ENCODE peak calls at places on chromosomes 5 and 9, in ten cellular contexts. J, T, P, M, U, B, A, R, I and N are unnamed samples.

GRCh38 chr9:3012245-3012644 is 168.3 kb upstream of the PUM3 start:
- DNase-seq in U (no peak), A (no peak), T (no peak), P (no peak), J (no peak), B (no peak), I (no peak), M (no peak), R (no peak), N (no peak)

GRCh38 chr9:122518226-122518625 is 715 bp upstream of the OR1J4 start:
- DNase-seq in R (no peak), U (no peak), T (no peak), J (no peak), P (no peak), B (no peak), I (no peak), A (no peak), M (no peak), N (no peak)

GRCh38 chr5:178231736-178232123 is 872 bp downstream of the PHYKPL start:
- DNase-seq in M (no peak), B (no peak), A (no peak), P (no peak), T (no peak), R (no peak), J (no peak), I (no peak), U (no peak), N (no peak)

GRCh38 chr5:24644757-24645156 is at the start of gene CDH10:
- DNase-seq in M (no peak), R (no peak), J (no peak), T (no peak), U (no peak), B (no peak), I (no peak), P (no peak), A (no peak), N (no peak)

GRCh38 chr5:141867651-141868050 is 10.6 kb downstream of the PCDH1 start:
- DNase-seq in I (no peak), J (no peak), A (no peak), R (no peak), P (no peak), B (no peak), U (no peak), M (no peak), T (peak), N (no peak)

GRCh38 chr5:122310886-122311285 is 1.2 kb upstream of the SNCAIP start:
- DNase-seq in B (no peak), T (no peak), J (no peak), A (peak), R (no peak), M (no peak), P (no peak), I (no peak), U (no peak), N (no peak)

GRCh38 chr9:102101723-102102122 is 363.3 kb upstream of the GRIN3A start:
- DNase-seq in M (no peak), B (no peak), T (no peak), P (no peak), U (no peak), R (no peak), A (no peak), I (no peak), J (no peak), N (no peak)

GRCh38 chr5:175734501-175734900 is 76.6 kb downstream of the HRH2 start:
- DNase-seq in J (no peak), R (no peak), I (no peak), U (no peak), B (no peak), T (no peak), P (no peak), M (no peak), A (no peak), N (no peak)

GRCh38 chr9:130378875-130379648 is 65.7 kb upstream of the ASS1 start:
- DNase-seq in B (no peak), U (no peak), T (no peak), P (no peak), R (no peak), M (no peak), J (no peak), A (no peak), I (no peak), N (no peak)

GRCh38 chr5:142317673-142318261 is 7.1 kb downstream of the SPRY4 start:
- DNase-seq in A (no peak), R (no peak), U (no peak), P (no peak), B (no peak), J (no peak), T (no peak), M (no peak), I (no peak), N (no peak)

GRCh38 chr5:16870878-16871277 is 65.2 kb downstream of the MYO10 start:
- DNase-seq in J (no peak), P (no peak), A (no peak), U (no peak), M (no peak), I (no peak), R (no peak), B (no peak), T (no peak), N (no peak)

GRCh38 chr9:127123239-127123935 is 952 bp upstream of the ANGPTL2 start:
- DNase-seq in A (no peak), R (peak), U (no peak), P (no peak), I (peak), J (peak), T (no peak), B (no peak), M (no peak), N (no peak)

GRCh38 chr5:173770637-173771036 is 117.5 kb upstream of the CPEB4 start:
- DNase-seq in J (no peak), B (no peak), R (no peak), P (no peak), T (no peak), A (no peak), I (no peak), U (no peak), M (no peak), N (no peak)

GRCh38 chr5:68343421-68343826 is 127.9 kb downstream of the PIK3R1 start:
- DNase-seq in B (no peak), A (peak), U (peak), P (no peak), I (peak), T (no peak), R (peak), M (no peak), J (peak), N (no peak)

GRCh38 chr9:113755433-113755832 is 120.7 kb upstream of the ZNF618 start:
- DNase-seq in I (no peak), T (no peak), R (no peak), M (no peak), U (no peak), J (no peak), A (peak), P (no peak), B (no peak), N (no peak)

GRCh38 chr5:57822651-57823050 is 340.0 kb upstream of the ACTBL2 start:
- DNase-seq in J (no peak), P (no peak), M (no peak), U (no peak), B (no peak), T (no peak), A (no peak), R (no peak), I (no peak), N (no peak)

GRCh38 chr5:43121565-43122484 is 1.1 kb downstream of the ZNF131 start:
- DNase-seq in M (no peak), T (no peak), A (peak), U (no peak), J (peak), I (no peak), R (peak), P (no peak), B (peak), N (no peak)

DNA sequence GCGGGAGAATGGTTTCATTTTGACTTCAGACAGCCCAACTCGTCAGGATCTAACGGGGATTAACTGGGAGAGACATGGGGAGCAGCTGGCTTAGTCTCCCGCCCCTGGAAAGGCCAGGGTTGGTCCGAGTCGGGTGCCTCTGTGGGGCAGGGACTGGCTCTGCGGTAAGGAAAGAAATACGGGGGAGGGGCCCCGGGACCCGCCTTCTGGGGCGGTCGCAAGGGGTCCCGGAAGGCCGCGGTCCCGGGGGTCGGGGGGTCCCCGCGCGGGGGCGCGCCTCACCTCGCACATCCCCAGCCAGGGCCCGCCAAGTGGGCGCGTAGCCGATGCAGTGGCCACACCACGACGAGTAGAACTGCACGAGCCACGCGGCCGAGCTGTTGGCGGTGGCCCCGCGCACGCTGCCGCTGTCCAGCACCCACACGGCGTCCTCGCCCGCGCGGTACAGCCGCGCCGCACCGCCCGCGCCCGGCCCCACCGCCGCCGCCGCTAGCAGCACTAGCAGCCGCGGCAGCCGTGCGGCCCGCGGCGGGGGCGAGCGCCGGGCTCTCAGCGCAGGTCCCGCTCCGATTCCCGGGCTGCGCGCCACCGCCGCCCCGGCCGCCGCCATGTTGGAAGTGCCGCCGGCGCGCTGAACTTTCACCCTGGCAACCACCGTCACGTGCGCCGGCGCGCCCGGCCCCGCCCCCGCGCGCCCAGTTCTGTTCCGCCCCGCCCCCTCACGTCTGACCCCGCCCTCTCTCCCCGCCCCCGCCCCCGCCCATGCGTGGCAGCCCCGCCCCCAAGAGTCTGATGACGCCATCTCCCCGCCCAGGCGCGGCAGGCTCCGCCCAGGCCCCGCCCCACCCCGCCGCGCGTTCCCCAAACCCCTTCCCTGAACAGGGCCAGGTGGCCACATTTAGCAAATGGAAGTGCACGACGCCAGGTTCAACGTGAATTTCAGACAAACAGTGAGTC is at the start of gene QSOX2:
- DNase-seq in U (peak), A (peak), T (peak), B (peak), I (peak), J (peak), M (peak), P (peak), R (peak), N (peak)
- TF ChIP-seq POLR2A in U (peak), A (no peak), T (no peak), B (no peak), I (no peak), J (no peak), M (peak), P (no peak), R (no peak), N (no peak)

GRCh38 chr5:135388860-135389435 is 10.1 kb downstream of the MACROH2A1 start:
- DNase-seq in I (no peak), A (no peak), T (no peak), J (no peak), P (no peak), M (no peak), B (no peak), R (no peak), U (no peak), N (no peak)

GRCh38 chr5:135385576-135385975 is 13.5 kb downstream of the MACROH2A1 start:
- DNase-seq in A (no peak), B (no peak), U (no peak), M (no peak), P (no peak), R (no peak), T (peak), I (no peak), J (no peak), N (no peak)

GRCh38 chr5:135386096-135386495 is 12.9 kb downstream of the MACROH2A1 start:
- DNase-seq in I (no peak), U (no peak), J (no peak), B (no peak), P (no peak), M (no peak), R (no peak), A (peak), T (peak), N (no peak)

GRCh38 chr5:135387629-135387960 is 11.4 kb downstream of the MACROH2A1 start:
- DNase-seq in T (no peak), M (no peak), R (no peak), I (no peak), U (no peak), B (no peak), A (no peak), J (no peak), P (no peak), N (no peak)

GRCh38 chr5:135386886-135387628 is 12.0 kb downstream of the MACROH2A1 start:
- DNase-seq in R (no peak), M (no peak), P (peak), U (no peak), J (no peak), A (peak), T (peak), B (peak), I (no peak), N (no peak)
- TF ChIP-seq POLR2AphosphoS5 in R (no peak), M (no peak), P (no peak), U (no peak), J (no peak), A (peak), T (peak), B (peak), I (peak), N (no peak)

GRCh38 chr5:14871573-14872069 is at the start of gene ANKH:
- DNase-seq in P (peak), I (peak), M (peak), R (peak), J (peak), U (no peak), B (peak), A (peak), T (peak), N (peak)
- TF ChIP-seq POLR2A in P (peak), I (no peak), M (no peak), R (no peak), J (peak), U (peak), B (no peak), A (no peak), T (no peak), N (no peak)

DNA sequence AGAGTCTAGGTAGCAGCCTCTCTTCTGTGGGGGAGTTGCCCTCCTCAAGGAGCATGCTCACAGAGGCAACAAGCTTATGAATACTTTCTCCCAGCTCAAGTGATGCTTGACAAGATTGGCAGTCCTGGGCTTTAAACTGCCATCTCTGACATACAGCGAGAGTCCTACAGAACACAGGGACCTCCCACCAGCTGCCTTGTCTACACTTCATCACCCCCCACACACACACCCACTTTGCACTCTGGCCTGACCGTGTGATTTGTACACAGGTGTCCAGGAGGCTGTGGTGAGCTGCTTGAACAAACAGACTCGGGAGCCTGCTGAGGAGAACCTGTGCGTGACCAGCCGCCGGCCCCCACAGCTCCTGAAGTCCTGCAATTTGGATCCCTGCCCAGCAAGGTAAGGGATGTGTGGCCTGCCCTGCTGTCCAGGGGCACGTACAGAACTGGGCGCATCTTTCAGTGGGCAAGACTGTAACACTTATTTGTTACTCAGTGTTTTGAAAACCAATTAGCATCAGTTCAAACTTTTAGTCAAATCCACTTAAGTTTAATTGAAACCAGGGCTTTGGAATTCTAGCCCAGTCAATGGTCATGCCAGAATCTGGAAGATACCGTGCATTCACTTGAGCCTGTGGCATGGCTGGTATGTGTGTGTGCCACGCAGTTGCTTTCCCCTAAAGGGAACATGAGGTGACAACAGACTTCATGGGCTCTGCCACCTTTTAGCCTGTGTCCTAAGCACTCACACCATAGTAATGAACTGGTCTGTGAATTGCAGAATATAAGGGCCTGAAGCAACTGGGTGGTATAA is 247.5 kb downstream of the ADAMTSL1 start:
- DNase-seq in M (no peak), U (no peak), T (no peak), I (no peak), A (no peak), P (no peak), R (no peak), J (no peak), B (no peak), N (no peak)
- TF ChIP-seq POLR2AphosphoS5 in M (no peak), U (no peak), T (no peak), I (no peak), A (no peak), P (no peak), R (no peak), J (no peak), B (no peak), N (no peak)

GRCh38 chr5:97181856-97182545 is 1.0 kb downstream of the RIOK2 start:
- DNase-seq in J (no peak), B (no peak), R (no peak), U (no peak), M (no peak), P (no peak), I (no peak), T (no peak), A (peak), N (no peak)

GRCh38 chr5:97183930-97184213 is 825 bp upstream of the RIOK2 start:
- DNase-seq in B (no peak), J (no peak), T (no peak), U (no peak), M (no peak), R (no peak), I (no peak), A (no peak), P (no peak), N (no peak)

GRCh38 chr5:97182571-97183099 is 412 bp downstream of the RIOK2 start:
- DNase-seq in P (no peak), A (no peak), M (no peak), J (no peak), R (no peak), B (no peak), T (no peak), I (no peak), U (no peak), N (no peak)

GRCh38 chr5:97183100-97183929 is at the start of gene RIOK2:
- DNase-seq in T (peak), M (peak), U (peak), I (peak), A (peak), P (peak), B (peak), R (peak), J (peak), N (peak)
- TF ChIP-seq POLR2A in T (peak), M (peak), U (peak), I (peak), A (peak), P (peak), B (peak), R (no peak), J (peak), N (peak)

GRCh38 chr5:159844725-159845124 is 71.6 kb upstream of the ADRA1B start:
- DNase-seq in P (no peak), I (no peak), B (no peak), R (no peak), M (no peak), T (no peak), A (no peak), U (no peak), J (no peak), N (no peak)

GRCh38 chr5:159854916-159855315 is 61.4 kb upstream of the ADRA1B start:
- DNase-seq in A (no peak), B (no peak), J (no peak), P (no peak), U (no peak), R (no peak), M (no peak), I (no peak), T (no peak), N (no peak)

GRCh38 chr5:159850192-159850573 is 66.1 kb upstream of the ADRA1B start:
- DNase-seq in U (no peak), R (no peak), I (peak), P (no peak), M (no peak), B (peak), A (no peak), J (no peak), T (no peak), N (no peak)

GRCh38 chr5:159851053-159851452 is 65.2 kb upstream of the ADRA1B start:
- DNase-seq in U (no peak), M (no peak), R (no peak), A (no peak), J (no peak), B (no peak), P (no peak), T (no peak), I (no peak), N (no peak)

GRCh38 chr5:159849437-159850191 is 66.7 kb upstream of the ADRA1B start:
- DNase-seq in J (no peak), R (no peak), M (no peak), I (peak), P (no peak), A (no peak), T (no peak), B (no peak), U (no peak), N (no peak)
- TF ChIP-seq POLR2AphosphoS5 in J (no peak), R (no peak), M (no peak), I (no peak), P (no peak), A (no peak), T (no peak), B (no peak), U (no peak), N (no peak)

DNA sequence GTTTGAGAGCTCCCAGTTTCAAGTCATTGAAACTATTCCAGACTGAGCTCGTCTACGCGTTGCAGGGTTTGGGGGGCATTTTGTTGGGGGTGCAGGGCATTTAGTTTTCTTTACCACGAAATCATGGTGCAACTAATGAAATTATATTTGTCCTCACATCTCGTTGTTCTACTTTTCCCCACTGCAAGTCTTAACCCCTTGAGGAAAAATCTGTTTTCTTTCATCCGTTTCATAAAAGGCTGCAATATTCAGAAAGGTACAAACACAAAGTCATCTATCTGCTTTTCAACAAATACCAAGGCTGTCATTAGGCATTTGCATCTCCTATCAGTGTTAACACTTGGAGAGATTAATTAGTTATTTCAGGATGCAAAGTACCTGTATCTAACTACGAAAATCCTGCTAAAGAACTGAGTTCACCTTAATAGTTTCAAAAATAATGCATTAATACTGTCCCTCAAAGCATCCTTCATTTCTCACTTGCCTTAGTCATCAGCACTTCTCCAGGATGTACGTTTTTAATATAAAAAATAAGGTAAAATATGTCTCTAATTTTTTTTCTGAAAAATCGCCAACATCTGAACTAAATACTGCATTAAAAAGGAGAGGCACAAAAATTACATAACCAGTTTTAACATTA is 1.9 kb downstream of the ARRDC3 start:
- DNase-seq in T (no peak), I (no peak), U (no peak), P (no peak), R (no peak), J (no peak), B (no peak), M (no peak), A (no peak), N (no peak)
- TF ChIP-seq POLR2A in T (peak), I (no peak), U (peak), P (peak), R (peak), J (no peak), B (peak), M (peak), A (peak), N (peak)

DNA sequence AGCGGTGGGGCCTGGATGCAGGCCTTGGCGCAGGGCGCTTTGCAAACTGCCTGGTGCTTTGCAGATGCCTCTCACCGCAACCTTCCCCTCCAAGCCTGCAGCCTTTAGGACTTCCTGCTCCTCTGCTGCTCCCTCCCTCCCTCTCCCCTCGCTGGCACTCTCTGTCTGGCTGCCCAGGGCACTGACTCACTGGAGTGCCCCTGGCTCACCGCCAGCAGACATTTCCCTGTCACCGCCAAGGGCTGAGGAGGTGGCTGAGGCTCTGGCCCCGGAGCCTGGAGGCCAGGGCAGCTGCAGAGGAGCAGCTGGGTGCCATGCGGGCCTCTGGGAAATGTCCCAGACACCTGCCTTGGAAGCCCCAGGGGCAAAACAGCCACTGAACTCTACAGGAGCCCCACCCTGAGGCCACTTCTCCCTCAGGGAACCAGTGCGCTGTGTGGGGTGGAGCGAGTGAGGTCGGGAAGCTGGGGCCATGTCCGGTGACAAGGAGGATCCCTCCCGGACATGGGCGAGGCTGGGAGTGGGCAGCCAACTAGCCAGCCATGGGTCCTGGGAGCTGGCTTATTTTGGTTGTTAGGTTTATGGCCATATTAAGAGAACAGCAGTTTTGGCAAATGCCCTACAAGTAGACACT is 53.4 kb downstream of the TENT4A start:
- DNase-seq in A (peak), U (no peak), B (peak), P (peak), J (peak), T (peak), M (no peak), R (peak), I (peak), N (no peak)
- TF ChIP-seq POLR2AphosphoS5 in A (no peak), U (no peak), B (peak), P (peak), J (peak), T (peak), M (no peak), R (peak), I (peak), N (no peak)